ENCODE peak calls at places on chromosome 20, in five cellular contexts. L is PC-3, A is GM23248, P is PC-9, S is hepatocyte. B is an unnamed sample. For H3K9me2, the result is how much of the 10 kb centered on the place peaks cover.

GRCh38 chr20:1292620-1293019 is 26.5 kb downstream of the SNPH start:
- DNase-seq in P (no peak), A (no peak), L (no peak), S (no peak), B (no peak)

GRCh38 chr20:56359212-56360132 is 698 bp downstream of the FAM210B start:
- DNase-seq in L (peak), A (peak), P (peak), S (peak), B (no peak)

GRCh38 chr20:64038579-64039292 is 2.8 kb downstream of the C20orf204 start:
- DNase-seq in A (peak), P (peak), S (peak), L (peak), B (peak)

GRCh38 chr20:31605031-31605901 is at the start of gene ID1:
- DNase-seq in A (peak), P (peak), S (peak), L (peak), B (peak)

GRCh38 chr20:43983359-43983758 is 68.7 kb downstream of the TOX2 start:
- DNase-seq in L (peak), S (no peak), A (no peak), P (no peak), B (peak)

GRCh38 chr20:20436689-20437088 is 68.8 kb downstream of the INSM1 start:
- DNase-seq in P (no peak), S (no peak), A (no peak), L (no peak), B (no peak)

GRCh38 chr20:31691646-31692275 is 30.9 kb downstream of the BCL2L1 start:
- DNase-seq in P (no peak), A (peak), S (no peak), L (peak), B (peak)

GRCh38 chr20:35660122-35660937 is 4.4 kb downstream of the CPNE1 start:
- DNase-seq in A (no peak), L (no peak), P (no peak), S (no peak), B (no peak)

GRCh38 chr20:23092861-23093543 is 6.9 kb upstream of the CD93 start:
- DNase-seq in L (no peak), P (no peak), S (no peak), A (no peak), B (no peak)

GRCh38 chr20:23116301-23117089 is 30.4 kb upstream of the CD93 start:
- DNase-seq in P (no peak), S (peak), L (peak), A (peak), B (no peak)

GRCh38 chr20:2137552-2138201 is 36.0 kb downstream of the STK35 start:
- DNase-seq in P (no peak), L (no peak), S (no peak), A (peak), B (no peak)

GRCh38 chr20:21102252-21102609 is 3.9 kb downstream of the LINC00237 start:
- DNase-seq in L (no peak), S (no peak), P (no peak), A (no peak), B (no peak)

GRCh38 chr20:24027229-24027628 is 38.6 kb upstream of the GGTLC1 start:
- DNase-seq in P (no peak), S (no peak), A (peak), L (peak), B (no peak)

GRCh38 chr20:44585042-44585968 is 2.9 kb downstream of the PKIG start:
- DNase-seq in A (no peak), L (no peak), P (no peak), S (no peak), B (peak)

GRCh38 chr20:59568509-59569024 is 35.8 kb upstream of the PHACTR3 start:
- DNase-seq in P (no peak), L (no peak), A (no peak), S (no peak), B (no peak)

GRCh38 chr20:36173451-36173933 is 19.0 kb downstream of the EPB41L1 start:
- DNase-seq in L (no peak), P (no peak), S (peak), A (no peak), B (no peak)

GRCh38 chr20:18405826-18406225 is 61.0 kb downstream of the DZANK1 start:
- DNase-seq in S (no peak), L (no peak), P (no peak), A (no peak), B (no peak)

GRCh38 chr20:59604770-59605665 is 678 bp downstream of the PHACTR3 start:
- DNase-seq in S (peak), P (no peak), L (no peak), A (peak), B (no peak)

GRCh38 chr20:56991516-56991915 is 274.9 kb downstream of the BMP7 start:
- DNase-seq in P (no peak), A (no peak), L (no peak), S (no peak), B (no peak)

GRCh38 chr20:675453-676314 is at the start of gene SCRT2:
- DNase-seq in A (peak), L (peak), P (peak), S (peak), B (no peak)

GRCh38 chr20:20095114-20095872 is 43.0 kb downstream of the CFAP61 start:
- DNase-seq in L (no peak), A (no peak), S (no peak), P (no peak), B (no peak)

GRCh38 chr20:841568-842546 is 8.3 kb downstream of the FAM110A start:
- DNase-seq in P (peak), S (no peak), L (peak), A (no peak), B (no peak)

GRCh38 chr20:9301129-9302072 is 213.0 kb upstream of the LAMP5 start:
- DNase-seq in L (peak), A (peak), P (peak), S (peak), B (no peak)

GRCh38 chr20:33145521-33145920 is 22.4 kb upstream of the BPIFA2 start:
- DNase-seq in P (no peak), L (no peak), S (no peak), A (no peak), B (no peak)

GRCh38 chr20:15789083-15789482 is 784.2 kb downstream of the KIF16B start:
- DNase-seq in P (no peak), S (no peak), L (no peak), A (no peak), B (no peak)

GRCh38 chr20:1894951-1895673 is at the start of gene SIRPA:
- DNase-seq in S (peak), L (peak), A (peak), P (peak), B (no peak)

GRCh38 chr20:32354592-32355416 is 3.3 kb upstream of the ASXL1 start:
- DNase-seq in S (peak), A (peak), L (peak), P (peak), B (no peak)

GRCh38 chr20:3818155-3819151 is 1.9 kb upstream of the AP5S1 start:
- DNase-seq in P (peak), S (peak), L (peak), A (peak), B (peak)

GRCh38 chr20:61128701-61129655 is 123.1 kb upstream of the CDH4 start:
- DNase-seq in P (no peak), S (no peak), L (no peak), A (no peak), B (no peak)

GRCh38 chr20:38878798-38879197 is 47.4 kb upstream of the FAM83D start:
- DNase-seq in L (peak), A (peak), S (peak), P (no peak), B (no peak)

GRCh38 chr20:23049933-23050838 is 714 bp upstream of the THBD start:
- DNase-seq in P (peak), S (peak), L (peak), A (peak), B (no peak)

GRCh38 chr20:49687595-49688567 is 25.8 kb downstream of the B4GALT5 start:
- DNase-seq in A (no peak), S (no peak), P (no peak), L (no peak), B (no peak)

GRCh38 chr20:49682798-49683197 is 30.9 kb downstream of the B4GALT5 start:
- DNase-seq in A (no peak), P (no peak), L (no peak), S (no peak), B (no peak)

GRCh38 chr20:49685161-49685601 is 28.5 kb downstream of the B4GALT5 start:
- DNase-seq in L (no peak), P (no peak), S (no peak), A (peak), B (no peak)

GRCh38 chr20:49684335-49684997 is 29.2 kb downstream of the B4GALT5 start:
- DNase-seq in S (no peak), P (no peak), L (no peak), A (no peak), B (no peak)

DNA sequence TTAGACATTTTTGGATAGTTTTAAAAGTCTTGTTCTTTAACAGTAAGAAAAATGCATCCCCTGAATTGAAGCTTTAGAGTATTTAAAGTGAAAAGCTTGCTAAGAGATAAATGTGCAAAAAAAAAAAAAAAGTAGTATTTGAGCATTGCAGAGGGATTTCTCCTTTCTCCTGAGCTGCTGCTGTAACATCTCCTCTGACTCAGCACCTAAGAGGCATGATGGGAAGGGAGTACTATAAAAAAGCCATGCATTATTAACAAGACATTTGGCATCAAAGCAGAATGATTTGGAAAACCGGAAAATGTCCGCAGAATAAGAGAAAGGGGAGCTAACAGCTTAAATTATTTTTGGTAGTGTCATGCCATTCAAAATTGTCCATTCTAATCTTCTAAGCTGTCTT is 27.9 kb downstream of the B4GALT5 start:
- DNase-seq in A (peak), L (peak), S (no peak), P (no peak), B (no peak)
- H3K9me2 ChIP-seq in A (under half), L (under half), S (under half), P (under half), B (under half)

GRCh38 chr20:51425347-51426106 is 117.0 kb downstream of the NFATC2 start:
- DNase-seq in L (no peak), A (no peak), S (no peak), P (no peak), B (no peak)
- H3K4me2 ChIP-seq in L (no peak), A (no peak), S (no peak), P (no peak), B (no peak)

GRCh38 chr20:50496773-50497375 is 13.3 kb upstream of the PTPN1 start:
- DNase-seq in P (peak), S (no peak), L (peak), A (peak), B (no peak)
- H3K9me2 ChIP-seq in P (under half), S (under half), L (under half), A (under half), B (under half)

DNA sequence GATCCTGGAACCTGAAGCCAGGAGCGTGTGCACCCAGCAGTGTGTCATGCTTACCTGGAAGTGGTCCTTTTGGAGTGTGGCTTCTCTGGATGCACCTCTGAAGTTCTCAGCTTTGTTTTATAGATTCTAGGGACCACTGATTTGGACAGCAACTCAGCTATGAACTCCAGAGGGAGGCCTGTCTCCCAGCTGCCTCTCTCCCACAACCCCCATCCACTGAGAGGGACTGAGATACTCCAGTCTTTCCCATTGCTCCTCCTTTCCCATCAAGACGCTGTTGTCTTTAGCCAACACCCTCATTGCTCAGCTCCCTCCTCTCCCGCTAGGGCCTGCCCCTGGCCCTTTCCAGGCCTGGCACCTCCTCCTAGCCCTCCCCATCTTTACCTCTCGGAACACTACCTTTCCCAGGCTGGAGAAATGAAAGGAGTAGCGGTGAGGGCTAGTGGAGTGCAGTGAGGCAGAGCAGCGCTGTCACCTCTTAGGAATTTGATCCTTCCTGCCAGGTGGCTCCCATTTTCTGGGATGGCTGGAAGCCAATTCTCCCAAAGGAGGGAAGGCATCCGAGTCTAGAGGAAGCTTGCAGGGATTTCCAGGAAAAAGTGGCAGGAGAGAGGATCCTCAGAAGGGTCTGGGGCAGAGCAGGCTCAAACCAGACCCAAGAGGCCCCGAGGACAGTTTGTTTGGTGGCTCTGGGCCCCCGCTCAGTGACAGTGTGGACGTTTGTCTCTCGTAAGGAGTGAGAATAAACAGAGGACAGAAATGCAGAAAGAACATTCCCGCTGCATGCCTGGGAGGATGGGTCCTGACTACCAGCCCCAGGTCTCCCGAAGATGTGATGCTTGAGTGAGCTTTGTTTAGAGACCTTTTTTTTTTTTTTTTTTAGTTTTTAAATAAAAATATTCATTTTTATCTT is at the start of gene LRRN4:
- DNase-seq in P (peak), A (peak), L (peak), S (peak), B (no peak)
- H3K4me2 ChIP-seq in P (peak), A (no peak), L (peak), S (peak), B (no peak)

GRCh38 chr20:47070176-47070575 is 175.5 kb downstream of the EYA2 start:
- DNase-seq in L (no peak), P (no peak), A (peak), S (no peak), B (no peak)

GRCh38 chr20:47075263-47075662 is 180.6 kb downstream of the EYA2 start:
- DNase-seq in S (no peak), A (no peak), L (no peak), P (no peak), B (no peak)

GRCh38 chr20:47079047-47079446 is 184.4 kb downstream of the EYA2 start:
- DNase-seq in A (no peak), P (no peak), L (no peak), S (no peak), B (no peak)

GRCh38 chr20:47071646-47072185 is 177.1 kb downstream of the EYA2 start:
- DNase-seq in P (no peak), A (no peak), L (no peak), S (no peak), B (no peak)

GRCh38 chr20:47073766-47074475 is 179.3 kb downstream of the EYA2 start:
- DNase-seq in P (no peak), A (no peak), S (no peak), L (no peak), B (no peak)
- H3K9me2 ChIP-seq in P (under half), A (under half), S (under half), L (under half), B (under half)

GRCh38 chr20:53296451-53297153 is 297.0 kb downstream of the ZNF217 start:
- DNase-seq in L (no peak), S (no peak), P (no peak), A (no peak), B (no peak)

GRCh38 chr20:53292347-53292746 is 301.3 kb downstream of the ZNF217 start:
- DNase-seq in A (no peak), S (no peak), L (no peak), P (no peak), B (no peak)

GRCh38 chr20:53291548-53291947 is 302.1 kb downstream of the ZNF217 start:
- DNase-seq in L (peak), A (no peak), P (no peak), S (no peak), B (peak)

GRCh38 chr20:53297154-53297529 is 296.5 kb downstream of the ZNF217 start:
- DNase-seq in A (no peak), S (no peak), L (no peak), P (no peak), B (no peak)

GRCh38 chr20:53294804-53295203 is 298.8 kb downstream of the ZNF217 start:
- DNase-seq in P (no peak), S (no peak), A (peak), L (no peak), B (no peak)
- H3K4me2 ChIP-seq in P (no peak), S (no peak), A (no peak), L (no peak), B (no peak)

DNA sequence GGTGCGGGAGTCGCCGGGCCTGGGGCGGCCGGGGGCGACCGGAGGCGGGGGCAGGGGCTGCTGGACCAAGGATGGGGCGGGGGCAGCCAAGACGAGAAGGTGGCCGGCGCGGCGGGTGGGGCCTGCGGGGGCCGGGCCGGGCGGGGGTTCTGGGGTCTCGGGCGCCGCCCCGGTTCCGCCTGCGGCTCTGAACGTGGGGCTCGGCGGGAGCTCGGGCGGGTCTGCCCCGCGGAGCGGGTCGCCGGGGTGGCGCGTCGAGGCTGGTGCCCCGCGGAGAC is 191 bp downstream of the ADRM1 start:
- DNase-seq in A (no peak), L (no peak), S (no peak), P (no peak), B (no peak)
- H3K9me2 ChIP-seq in A (under half), L (under half), S (under half), P (under half), B (under half)

DNA sequence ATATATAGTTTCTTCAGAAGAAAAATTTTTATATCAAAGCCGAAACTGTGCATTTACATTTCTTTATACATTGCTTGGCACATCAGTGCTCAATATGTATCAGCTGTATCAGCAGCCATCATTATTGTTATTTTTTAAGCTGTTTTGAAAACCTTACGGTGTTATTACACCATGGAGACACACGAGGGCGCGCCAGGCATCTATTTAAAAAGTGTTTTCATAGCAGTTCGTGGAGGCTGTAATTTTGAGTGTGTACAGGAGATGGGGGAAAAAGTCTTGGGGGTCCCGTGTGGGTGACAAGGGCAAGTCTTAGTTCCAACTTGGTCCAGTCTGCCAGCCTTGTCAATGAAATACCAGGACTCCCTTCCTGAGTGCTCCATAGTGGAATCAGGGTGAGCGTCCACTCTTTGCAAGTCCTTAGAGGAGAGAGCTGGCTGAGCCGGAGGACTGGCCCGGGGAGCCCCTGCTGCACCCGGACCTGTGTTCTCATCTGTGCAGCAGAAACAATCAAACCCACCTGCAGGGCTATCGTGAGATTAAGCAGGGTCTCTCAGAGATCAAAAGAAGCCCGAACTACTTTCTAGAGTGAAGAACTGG is 43.3 kb downstream of the SLC2A10 start:
- DNase-seq in P (peak), L (peak), S (peak), A (peak), B (peak)
- H3K4me2 ChIP-seq in P (no peak), L (peak), S (peak), A (peak), B (no peak)

GRCh38 chr20:62235777-62236157 is 2.6 kb upstream of the OSBPL2 start:
- DNase-seq in P (no peak), L (no peak), A (no peak), S (no peak), B (no peak)
- H3K9me2 ChIP-seq in P (under half), L (under half), A (under half), S (under half), B (under half)